ENCODE peak calls at places on chromosome 19, in four cellular contexts. G is endothelial cell, R is A549, C is HFFc6. N is an unnamed sample.
A peak's percentile ranks its signal among the peaks of the same experiment; 100 is the strongest.

GRCh38 chr19:8163781-8164180 is 14.4 kb upstream of the FBN3 start:
- DNase-seq in C (no peak), G (no peak), R (no peak), N (no peak)

GRCh38 chr19:2164020-2164988 is 571 bp downstream of the DOT1L start:
- DNase-seq in C (no peak), R (no peak), G (peak; percentile 36), N (no peak)

GRCh38 chr19:2055871-2056809 is 5.1 kb upstream of the MKNK2 start:
- DNase-seq in R (peak; percentile 80), G (no peak), C (peak; percentile 43), N (no peak)

GRCh38 chr19:54532528-54532927 is 29.9 kb downstream of the LAIR2 start:
- DNase-seq in C (no peak), G (no peak), R (no peak), N (no peak)

GRCh38 chr19:56660381-56661105 is 11.0 kb downstream of the ZNF835 start:
- DNase-seq in G (no peak), R (no peak), C (no peak), N (no peak)

GRCh38 chr19:6274756-6275155 is 5.0 kb downstream of the MLLT1 start:
- DNase-seq in G (no peak), R (no peak), C (no peak), N (no peak)

GRCh38 chr19:14959263-14959662 is 18.0 kb downstream of the OR7C2 start:
- DNase-seq in R (no peak), C (no peak), G (no peak), N (no peak)

GRCh38 chr19:3515891-3516422 is 9.8 kb downstream of the FZR1 start:
- DNase-seq in G (no peak), C (no peak), R (no peak), N (no peak)

GRCh38 chr19:1251233-1251502 is 2.8 kb downstream of the MIDN start:
- DNase-seq in G (peak; percentile 63), R (peak; percentile 86), C (peak; percentile 50), N (no peak)

DNA sequence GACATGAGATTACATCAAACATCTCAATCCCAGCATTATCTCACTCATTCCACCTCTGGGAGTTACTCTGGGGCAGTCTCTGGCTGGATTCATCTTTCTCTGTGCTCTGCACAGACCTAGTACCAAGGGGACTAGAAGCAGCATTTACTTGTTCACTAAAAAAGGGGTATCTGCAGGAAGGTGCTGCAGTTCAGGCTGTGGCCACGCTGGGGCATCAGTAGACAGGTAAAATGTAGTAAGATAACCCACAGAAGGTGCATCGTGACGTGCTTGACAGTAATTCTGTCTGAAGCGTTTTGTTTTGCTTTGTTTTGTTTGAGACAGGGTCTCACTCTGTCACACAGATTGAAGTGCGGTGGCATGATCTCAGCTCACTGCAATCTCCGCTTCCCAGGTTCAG is 29.3 kb downstream of the ZNF564 start:
- DNase-seq in R (peak; percentile 18), G (no peak), C (no peak), N (no peak)
- TF ChIP-seq CTCF in R (no peak), G (no peak), C (no peak), N (no peak)

DNA sequence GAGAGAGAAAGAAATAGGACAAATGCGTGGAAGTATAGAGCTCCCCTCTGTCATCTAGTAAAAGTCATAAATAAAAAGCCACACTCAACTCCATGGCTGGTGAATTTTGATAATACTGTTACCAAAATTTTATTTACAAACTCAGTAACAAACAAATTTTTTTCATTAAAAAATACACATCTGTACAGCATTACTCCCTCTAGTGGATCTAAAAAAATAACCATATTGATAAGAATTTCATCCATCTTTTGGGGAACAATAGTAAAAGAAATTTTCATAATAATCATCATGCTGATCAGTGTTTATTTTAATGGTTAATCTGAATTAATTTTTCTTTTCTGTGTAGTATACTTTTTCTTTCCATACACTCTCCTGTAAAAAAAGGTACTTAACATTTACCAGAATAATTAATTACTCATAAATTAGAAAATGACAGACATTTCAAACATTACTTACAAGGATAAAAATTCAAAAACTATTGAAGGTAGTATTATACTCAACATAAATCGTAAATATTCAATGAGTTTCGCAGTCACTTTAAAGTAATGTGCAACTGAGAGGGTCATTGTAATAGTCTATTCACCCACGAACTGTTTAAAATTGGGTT is 173.5 kb upstream of the LSM14A start:
- DNase-seq in R (peak; percentile 16), G (no peak), C (no peak), N (no peak)
- TF ChIP-seq CTCF in R (peak; percentile 82), G (peak; percentile 73), C (peak; percentile 81), N (peak; percentile 26)

DNA sequence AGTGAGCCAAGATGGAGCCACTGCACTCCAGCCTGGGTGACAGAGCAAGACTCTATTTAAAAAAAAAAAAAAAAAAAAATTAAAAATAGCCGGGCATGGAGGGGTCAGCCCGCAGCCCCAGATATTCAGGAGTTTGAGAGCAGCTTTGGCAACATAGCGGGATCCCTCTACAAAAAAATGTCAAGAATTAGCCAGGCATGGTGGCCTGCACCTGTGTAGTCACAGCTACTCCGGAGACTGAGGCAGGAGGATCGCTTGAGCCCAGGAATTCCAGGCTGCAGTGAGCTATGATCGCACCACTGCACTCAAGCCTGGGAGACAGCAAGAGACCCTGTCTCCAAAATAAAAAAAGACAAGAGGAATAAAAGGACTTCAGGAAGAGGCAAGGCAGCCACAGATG is 716 bp downstream of the AP1M2 start:
- DNase-seq in C (no peak), R (no peak), G (no peak), N (no peak)
- TF ChIP-seq CTCF in C (no peak), R (no peak), G (no peak), N (no peak)

DNA sequence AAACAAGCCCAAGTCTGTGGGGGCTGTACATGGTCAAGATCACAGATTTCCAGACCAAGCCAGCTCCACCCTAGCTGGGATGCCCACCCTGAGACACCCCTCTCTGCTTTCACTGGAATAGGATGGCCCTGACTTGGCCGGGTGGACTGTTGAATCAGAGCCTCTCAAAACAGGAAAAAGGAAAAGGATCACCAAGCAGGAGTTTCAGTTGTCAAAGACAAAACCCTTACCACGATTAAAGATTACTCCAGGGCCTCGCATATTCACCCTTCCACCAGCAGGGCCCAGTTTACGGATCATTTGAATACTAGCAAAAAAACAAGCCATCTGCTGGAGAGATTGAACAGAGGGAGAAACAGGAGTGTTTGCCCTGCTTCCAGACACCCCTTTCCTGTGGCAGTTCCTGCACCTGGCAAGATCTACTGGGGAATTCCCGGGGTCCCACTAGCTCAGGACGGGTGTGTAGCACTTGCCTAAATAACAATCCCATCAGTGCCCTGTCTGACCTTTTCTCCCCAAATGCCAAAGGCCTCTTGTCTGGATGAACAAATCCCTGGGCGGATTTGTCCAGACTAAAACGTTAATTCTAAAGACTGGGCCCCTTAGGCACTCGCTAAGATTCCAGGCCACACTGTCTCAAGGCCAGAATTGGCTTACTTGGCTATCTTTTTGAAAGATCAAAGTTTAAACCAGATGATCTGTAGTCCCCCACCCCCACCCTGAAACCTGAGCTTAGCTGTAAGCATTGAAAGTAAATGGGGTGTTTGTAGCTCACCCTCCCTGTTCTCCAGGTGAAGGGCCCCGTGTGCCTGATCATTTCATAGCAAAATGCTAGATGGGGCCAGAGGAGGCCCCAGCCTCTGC is 38.4 kb downstream of the ACTN4 start:
- DNase-seq in G (peak; percentile 52), R (peak; percentile 88), C (peak; percentile 60), N (no peak)
- TF ChIP-seq CTCF in G (peak; percentile 53), R (peak; percentile 43), C (peak; percentile 76), N (no peak)

GRCh38 chr19:49738242-49738641 is 24.9 kb downstream of the TSKS start:
- DNase-seq in G (no peak), C (no peak), R (no peak), N (no peak)

GRCh38 chr19:49744946-49745381 is 18.1 kb downstream of the TSKS start:
- DNase-seq in R (peak; percentile 52), G (no peak), C (no peak), N (no peak)

GRCh38 chr19:49739933-49740332 is 23.2 kb downstream of the TSKS start:
- DNase-seq in G (no peak), C (no peak), R (no peak), N (no peak)

GRCh38 chr19:49741210-49741844 is 21.8 kb downstream of the TSKS start:
- DNase-seq in R (no peak), C (no peak), G (no peak), N (no peak)

GRCh38 chr19:49739098-49739497 is 24.0 kb downstream of the TSKS start:
- DNase-seq in G (no peak), R (no peak), C (no peak), N (no peak)
- TF ChIP-seq CTCF in G (no peak), R (no peak), C (no peak), N (no peak)

N was measured in coronary artery.